ENCODE peak calls at places on chromosomes 16 and 17, in eight cellular contexts. W is adrenal gland, I is SJCRH30, O is upper lobe of right lung, P is lower lobe of right lung, C is endothelial cell of umbilical vein, R is psoas muscle, A is stomach. S is an unnamed sample. For H3K4me1 and H3K36me3, the result is how much of the 10 kb centered on the place peaks cover.

GRCh38 chr16:78705694-78706093 is 606.2 kb downstream of the WWOX start:
- DNase-seq in W (no peak), I (peak), O (no peak), P (no peak), C (no peak), R (no peak), A (no peak), S (peak)

GRCh38 chr17:9363440-9364350 is 211.9 kb downstream of the STX8 start:
- DNase-seq in W (no peak), I (peak), O (no peak), P (no peak), C (no peak), R (no peak), A (no peak), S (no peak)

GRCh38 chr17:47287639-47288038 is 34.0 kb downstream of the ITGB3 start:
- DNase-seq in W (no peak), I (no peak), O (no peak), P (no peak), C (no peak), R (no peak), A (no peak), S (no peak)

GRCh38 chr17:4587803-4588202 is 3.5 kb downstream of the SMTNL2 start:
- DNase-seq in W (no peak), I (peak), O (peak), P (no peak), C (no peak), R (no peak), A (no peak), S (no peak)

GRCh38 chr17:58252141-58252540 is 13.8 kb downstream of the LPO start:
- DNase-seq in W (no peak), I (no peak), O (no peak), P (no peak), C (no peak), R (no peak), A (no peak), S (no peak)

GRCh38 chr17:58756246-58757161 is 850 bp downstream of the PPM1E start:
- DNase-seq in W (peak), I (peak), O (no peak), P (no peak), C (no peak), R (no peak), A (no peak), S (peak)

GRCh38 chr16:69171325-69172095 is 15.5 kb upstream of the SNTB2 start:
- DNase-seq in W (no peak), I (no peak), O (no peak), P (no peak), C (no peak), R (no peak), A (no peak), S (no peak)

GRCh38 chr17:9307313-9307998 is 268.2 kb downstream of the STX8 start:
- DNase-seq in W (no peak), I (no peak), O (no peak), P (no peak), C (peak), R (no peak), A (no peak), S (no peak)

GRCh38 chr17:81067331-81067730 is 32.4 kb downstream of the BAIAP2 start:
- DNase-seq in W (no peak), I (peak), O (no peak), P (no peak), C (no peak), R (no peak), A (peak), S (no peak)

GRCh38 chr17:9571201-9571600 is 4.4 kb downstream of the STX8 start:
- DNase-seq in W (no peak), I (no peak), O (no peak), P (no peak), C (no peak), R (no peak), A (no peak), S (no peak)

GRCh38 chr16:70789231-70789926 is 11.6 kb downstream of the VAC14 start:
- DNase-seq in W (peak), I (peak), O (no peak), P (no peak), C (no peak), R (peak), A (peak), S (no peak)

GRCh38 chr17:77846531-77847085 is 111.9 kb upstream of the TNRC6C start:
- DNase-seq in W (no peak), I (no peak), O (peak), P (peak), C (no peak), R (no peak), A (no peak), S (peak)

GRCh38 chr17:40241435-40241834 is 22.3 kb downstream of the WIPF2 start:
- DNase-seq in W (no peak), I (no peak), O (no peak), P (no peak), C (no peak), R (no peak), A (no peak), S (no peak)

GRCh38 chr17:81184596-81184995 is 18.6 kb upstream of the AATK start:
- DNase-seq in W (no peak), I (peak), O (no peak), P (no peak), C (no peak), R (no peak), A (no peak), S (no peak)

GRCh38 chr17:64240261-64240740 is 22.8 kb downstream of the TEX2 start:
- DNase-seq in W (no peak), I (no peak), O (no peak), P (no peak), C (no peak), R (no peak), A (no peak), S (no peak)

GRCh38 chr17:5078106-5079028 is at the start of gene ZFP3:
- DNase-seq in W (peak), I (peak), O (peak), P (peak), C (peak), R (peak), A (peak), S (peak)

GRCh38 chr16:75096730-75097129 is 19.9 kb downstream of the LDHD start:
- DNase-seq in W (no peak), I (no peak), O (peak), P (peak), C (no peak), R (no peak), A (peak), S (no peak)

GRCh38 chr17:29577009-29577777 is 8.7 kb downstream of the TP53I13 start:
- DNase-seq in W (no peak), I (no peak), O (no peak), P (no peak), C (no peak), R (no peak), A (no peak), S (no peak)

GRCh38 chr17:46039592-46040186 is 40.6 kb downstream of the STH start:
- DNase-seq in W (peak), I (no peak), O (no peak), P (no peak), C (no peak), R (no peak), A (no peak), S (no peak)

GRCh38 chr17:46212634-46213435 is 19.6 kb upstream of the KANSL1 start:
- DNase-seq in W (peak), I (peak), O (no peak), P (no peak), C (peak), R (no peak), A (peak), S (peak)

GRCh38 chr17:47253541-47254402 is at the start of gene ITGB3:
- DNase-seq in W (peak), I (peak), O (peak), P (peak), C (peak), R (peak), A (peak), S (peak)

GRCh38 chr16:19284207-19284606 is 1.3 kb upstream of the CLEC19A start:
- DNase-seq in W (peak), I (no peak), O (peak), P (peak), C (no peak), R (peak), A (peak), S (no peak)

GRCh38 chr16:67926181-67926742 is 5.4 kb downstream of the CTRL start:
- DNase-seq in W (no peak), I (peak), O (no peak), P (peak), C (peak), R (peak), A (peak), S (no peak)

GRCh38 chr17:55394357-55395021 is 27.1 kb downstream of the MMD start:
- DNase-seq in W (no peak), I (peak), O (no peak), P (no peak), C (no peak), R (no peak), A (no peak), S (no peak)

GRCh38 chr17:37833237-37833859 is 88.5 kb upstream of the HNF1B start:
- DNase-seq in W (peak), I (no peak), O (no peak), P (no peak), C (no peak), R (no peak), A (no peak), S (no peak)

GRCh38 chr17:8019665-8020064 is 17.2 kb downstream of the GUCY2D start:
- DNase-seq in W (no peak), I (no peak), O (peak), P (peak), C (no peak), R (no peak), A (peak), S (no peak)

GRCh38 chr17:77494664-77495435 is 354.1 kb downstream of the SEC14L1 start:
- DNase-seq in W (peak), I (peak), O (peak), P (peak), C (peak), R (peak), A (peak), S (peak)

GRCh38 chr16:11916524-11917285 is 949 bp upstream of the GSPT1 start:
- DNase-seq in W (peak), I (no peak), O (no peak), P (no peak), C (no peak), R (no peak), A (peak), S (no peak)

GRCh38 chr17:59707971-59708425 is 544 bp downstream of the VMP1 start:
- DNase-seq in W (no peak), I (no peak), O (no peak), P (no peak), C (no peak), R (no peak), A (no peak), S (no peak)

GRCh38 chr17:57257911-57258885 is 1.9 kb downstream of the MSI2 start:
- DNase-seq in W (peak), I (peak), O (no peak), P (no peak), C (peak), R (no peak), A (no peak), S (no peak)

GRCh38 chr16:13438064-13438463 is 481.9 kb upstream of the ERCC4 start:
- DNase-seq in W (no peak), I (no peak), O (no peak), P (no peak), C (no peak), R (no peak), A (no peak), S (no peak)

GRCh38 chr16:72963921-72964320 is 84.0 kb downstream of the ZFHX3 start:
- DNase-seq in W (no peak), I (no peak), O (no peak), P (no peak), C (no peak), R (no peak), A (no peak), S (no peak)

GRCh38 chr16:397736-398332 is 835 bp downstream of the NME4 start:
- DNase-seq in W (peak), I (peak), O (peak), P (peak), C (peak), R (peak), A (peak), S (no peak)

GRCh38 chr16:9049241-9049640 is 42.2 kb upstream of the HAPSTR1 start:
- DNase-seq in W (no peak), I (no peak), O (no peak), P (no peak), C (no peak), R (no peak), A (no peak), S (no peak)

GRCh38 chr17:60089097-60089844 is 10.6 kb upstream of the HEATR6 start:
- DNase-seq in W (no peak), I (no peak), O (no peak), P (no peak), C (no peak), R (no peak), A (no peak), S (no peak)

GRCh38 chr16:56933266-56933619 is 1.3 kb downstream of the HERPUD1 start:
- DNase-seq in W (no peak), I (no peak), O (no peak), P (no peak), C (no peak), R (no peak), A (no peak), S (no peak)
- H3K4me1 ChIP-seq in W (under half), I (under half), O (half or more), P (half or more), C (under half), R (under half), A (under half), S (half or more)

GRCh38 chr16:16086653-16087446 is 136.4 kb downstream of the ABCC6 start:
- DNase-seq in W (no peak), I (no peak), O (no peak), P (no peak), C (no peak), R (no peak), A (no peak), S (no peak)
- H3K36me3 ChIP-seq in W (under half), I (under half), O (half or more), P (half or more), C (under half), R (half or more), A (half or more), S (half or more)

GRCh38 chr17:44314031-44314430 is 5.6 kb downstream of the RUNDC3A start:
- DNase-seq in W (no peak), I (no peak), O (no peak), P (no peak), C (no peak), R (no peak), A (no peak), S (no peak)

GRCh38 chr17:44315760-44316731 is 7.6 kb downstream of the RUNDC3A start:
- DNase-seq in W (no peak), I (no peak), O (no peak), P (no peak), C (no peak), R (no peak), A (no peak), S (no peak)

GRCh38 chr17:44314869-44315661 is 6.7 kb downstream of the RUNDC3A start:
- DNase-seq in W (peak), I (no peak), O (peak), P (no peak), C (no peak), R (no peak), A (peak), S (peak)

GRCh38 chr17:44312396-44313104 is 4.1 kb downstream of the RUNDC3A start:
- DNase-seq in W (no peak), I (no peak), O (no peak), P (no peak), C (no peak), R (no peak), A (no peak), S (no peak)

DNA sequence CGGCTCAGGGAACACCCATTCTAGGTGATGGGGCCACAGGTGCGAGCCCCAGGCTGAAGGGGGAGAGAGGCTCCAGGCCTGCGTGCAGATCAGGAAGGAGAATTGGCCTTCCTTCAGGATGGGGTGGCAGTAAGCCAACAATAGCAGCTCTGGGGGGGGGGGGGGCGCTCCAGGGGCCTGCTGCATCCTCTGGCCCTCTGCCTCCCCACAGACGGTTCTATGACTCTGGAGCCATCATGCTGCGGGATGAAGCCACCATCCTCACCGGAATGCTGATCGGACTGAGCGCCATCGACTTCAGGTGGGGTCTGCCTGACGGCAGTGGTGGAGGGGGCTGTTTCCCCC is 6.1 kb downstream of the RUNDC3A start:
- DNase-seq in W (no peak), I (no peak), O (no peak), P (no peak), C (no peak), R (no peak), A (no peak), S (no peak)
- H3K4me3 ChIP-seq in W (no peak), I (no peak), O (no peak), P (no peak), C (no peak), R (peak), A (no peak), S (no peak)

GRCh38 chr17:82787081-82787848 is 35.4 kb downstream of the TBCD start:
- DNase-seq in W (no peak), I (no peak), O (no peak), P (no peak), C (no peak), R (peak), A (no peak), S (no peak)

GRCh38 chr17:82783498-82783897 is 31.6 kb downstream of the TBCD start:
- DNase-seq in W (no peak), I (no peak), O (no peak), P (no peak), C (no peak), R (no peak), A (no peak), S (no peak)

GRCh38 chr17:82788206-82789001 is 36.5 kb downstream of the TBCD start:
- DNase-seq in W (no peak), I (no peak), O (no peak), P (no peak), C (no peak), R (no peak), A (no peak), S (no peak)

GRCh38 chr17:82789051-82789592 is 37.3 kb downstream of the TBCD start:
- DNase-seq in W (no peak), I (no peak), O (no peak), P (no peak), C (no peak), R (no peak), A (no peak), S (no peak)

GRCh38 chr17:82786427-82786826 is 34.6 kb downstream of the TBCD start:
- DNase-seq in W (no peak), I (no peak), O (no peak), P (no peak), C (no peak), R (no peak), A (no peak), S (no peak)
- H3K4me1 ChIP-seq in W (under half), I (under half), O (under half), P (under half), C (under half), R (under half), A (under half), S (under half)

GRCh38 chr17:61178284-61178683 is 221.4 kb upstream of the TBX2 start:
- DNase-seq in W (no peak), I (no peak), O (no peak), P (no peak), C (no peak), R (no peak), A (no peak), S (no peak)

GRCh38 chr17:61175298-61176142 is 224.1 kb upstream of the TBX2 start:
- DNase-seq in W (no peak), I (no peak), O (no peak), P (no peak), C (no peak), R (no peak), A (no peak), S (no peak)

GRCh38 chr17:61183793-61184192 is 215.8 kb upstream of the TBX2 start:
- DNase-seq in W (no peak), I (no peak), O (no peak), P (no peak), C (no peak), R (no peak), A (no peak), S (no peak)

GRCh38 chr17:61177351-61177750 is 222.3 kb upstream of the TBX2 start:
- DNase-seq in W (no peak), I (no peak), O (no peak), P (no peak), C (no peak), R (no peak), A (no peak), S (no peak)

GRCh38 chr17:61179316-61179715 is 220.3 kb upstream of the TBX2 start:
- DNase-seq in W (no peak), I (peak), O (no peak), P (no peak), C (no peak), R (no peak), A (no peak), S (no peak)
- H3K36me3 ChIP-seq in W (under half), I (under half), O (under half), P (under half), C (under half), R (under half), A (under half), S (under half)

DNA sequence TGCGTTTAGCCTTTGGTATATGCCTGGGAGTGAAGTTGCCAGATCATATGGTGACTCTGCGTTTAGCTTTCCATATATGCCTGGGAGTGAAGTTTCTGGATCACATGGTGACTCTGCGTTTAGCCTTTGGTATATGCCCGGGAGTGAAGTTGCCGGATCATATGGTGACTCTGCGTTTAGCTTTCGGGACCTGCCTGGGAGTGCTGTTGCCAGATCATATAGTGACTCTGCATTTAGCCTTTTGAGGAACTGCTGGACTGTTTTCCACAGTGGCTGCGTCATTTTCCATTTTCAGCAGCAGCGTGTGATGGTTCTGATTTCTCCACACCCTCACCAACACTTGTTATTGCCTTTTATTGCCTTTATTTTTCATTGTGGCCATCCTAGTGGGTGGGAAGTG is 73.0 kb downstream of the OR1D5 start:
- DNase-seq in W (peak), I (no peak), O (peak), P (no peak), C (no peak), R (no peak), A (peak), S (no peak)
- H3K4me3 ChIP-seq in W (no peak), I (no peak), O (no peak), P (no peak), C (no peak), R (no peak), A (no peak), S (no peak)

GRCh38 chr16:20734056-20734455 is 7.6 kb downstream of the THUMPD1 start:
- DNase-seq in W (no peak), I (no peak), O (no peak), P (no peak), C (peak), R (no peak), A (no peak), S (no peak)
- H3K4me1 ChIP-seq in W (under half), I (under half), O (under half), P (under half), C (under half), R (under half), A (under half), S (under half)